ENCODE peak calls at places on chromosome 18, in four cellular contexts. Q is HT1080, W is A172, E is NCI-H446 treated with DMSO at 0.1 percent for 48 hours. H is an unnamed sample.

GRCh38 chr18:8525692-8526091 is 83.5 kb upstream of the RAB12 start:
- DNase-seq in W (no peak), E (no peak), Q (no peak), H (no peak)

GRCh38 chr18:73774836-73775509 is 372.7 kb downstream of the FBXO15 start:
- DNase-seq in W (peak), E (peak), Q (no peak), H (no peak)

GRCh38 chr18:49966090-49966489 is 152.8 kb upstream of the ACAA2 start:
- DNase-seq in W (no peak), E (no peak), Q (peak), H (no peak)

GRCh38 chr18:76491801-76492668 is 3.0 kb downstream of the ZNF516 start:
- DNase-seq in W (no peak), E (no peak), Q (peak), H (peak)

GRCh38 chr18:48819781-48820482 is 130.8 kb downstream of the SMAD7 start:
- DNase-seq in E (no peak), Q (no peak), W (no peak), H (no peak)

GRCh38 chr18:77138270-77138669 is 5.7 kb upstream of the MBP start:
- DNase-seq in Q (no peak), E (peak), W (no peak), H (no peak)

GRCh38 chr18:62452280-62452824 is 70.5 kb upstream of the ZCCHC2 start:
- DNase-seq in W (no peak), E (no peak), Q (no peak), H (no peak)

GRCh38 chr18:3624818-3625716 is 175.1 kb downstream of the TGIF1 start:
- DNase-seq in W (peak), E (no peak), Q (peak), H (peak)

H was measured in H4.